ENCODE peak calls at places on chromosomes 1 and 21, in seven cellular contexts. B is T-cell; X is left cardiac atrium; I is activated CD4-positive, alpha-beta T cell treated with anti-CD3 and anti-CD28 coated beads for 36 hours; G is omental fat pad; Z is WTC11; R is pancreas. P is an unnamed sample.

GRCh38 chr1:229204863-229205777 is 65.8 kb upstream of the RAB4A start:
- ATAC-seq in B (peak), X (peak), I (peak), G (peak), Z (no peak), R (no peak), P (no peak)

GRCh38 chr21:42609806-42610205 is 43.6 kb upstream of the PDE9A start:
- ATAC-seq in B (no peak), X (no peak), I (peak), G (no peak), Z (peak), R (no peak), P (peak)

GRCh38 chr1:109959974-109960744 is 24.4 kb upstream of the AHCYL1 start:
- ATAC-seq in B (no peak), X (peak), I (no peak), G (peak), Z (peak), R (no peak), P (no peak)

GRCh38 chr1:110069302-110070281 is 880 bp downstream of the ALX3 start:
- ATAC-seq in B (no peak), X (peak), I (peak), G (no peak), Z (peak), R (no peak), P (no peak)

GRCh38 chr1:116242741-116243140 is 130.3 kb upstream of the ATP1A1 start:
- ATAC-seq in B (no peak), X (peak), I (no peak), G (no peak), Z (no peak), R (peak), P (no peak)

GRCh38 chr1:76231320-76231719 is 156.8 kb downstream of the ST6GALNAC3 start:
- ATAC-seq in B (no peak), X (no peak), I (no peak), G (no peak), Z (no peak), R (no peak), P (no peak)

GRCh38 chr1:224095867-224096266 is 18.0 kb upstream of the FBXO28 start:
- ATAC-seq in B (no peak), X (no peak), I (no peak), G (no peak), Z (no peak), R (no peak), P (no peak)

GRCh38 chr1:59936358-59936821 is 9.8 kb upstream of the CYP2J2 start:
- ATAC-seq in B (no peak), X (no peak), I (no peak), G (no peak), Z (no peak), R (no peak), P (no peak)

GRCh38 chr1:64828829-64829228 is 84.0 kb downstream of the RAVER2 start:
- ATAC-seq in B (peak), X (no peak), I (peak), G (no peak), Z (no peak), R (no peak), P (peak)

P was measured in stimulated activated memory B cell treated with anti-CD40 and anti-IgM and Interleukin-4, amounts not matched to agents 10 μg/mL and 1 μg/mL and 100 μg/mL, for 72 hours.